ENCODE peak calls at places on chromosomes 4 and X, in eight cellular contexts. D is sigmoid colon, I is K562, W is neural crest cell, X is AG04450, Y is RWPE1, G is foreskin keratinocyte, R is OCI-LY7. M is an unnamed sample.

GRCh38 chr4:7358100-7358735 is 76.5 kb downstream of the PSAPL1 start:
- DNase-seq in I (no peak), D (peak; percentile 76), X (peak; percentile 65), Y (peak; percentile 67), R (no peak), W (no peak), G (peak; percentile 54), M (no peak)

GRCh38 chr4:184768296-184768695 is 34.4 kb upstream of the CENPU start:
- DNase-seq in G (no peak), R (no peak), X (no peak), W (no peak), D (no peak), Y (no peak), I (no peak), M (no peak)

GRCh38 chr4:151940290-151940689 is 179.5 kb upstream of the GATB start:
- DNase-seq in R (no peak), G (no peak), I (no peak), D (no peak), Y (no peak), X (no peak), W (no peak), M (no peak)

GRCh38 chr4:111802191-111802590 is 343.1 kb upstream of the FAM241A start:
- DNase-seq in W (no peak), X (no peak), D (no peak), G (peak; percentile 5), R (no peak), I (no peak), Y (peak; percentile 2), M (no peak)

GRCh38 chrX:123121241-123121640 is 62.8 kb upstream of the GRIA3 start:
- DNase-seq in X (no peak), R (no peak), G (peak; percentile 1), Y (no peak), D (no peak), W (no peak), I (no peak), M (no peak)

GRCh38 chr4:154744341-154744948 is 645 bp downstream of the LRAT start:
- DNase-seq in X (no peak), D (no peak), W (no peak), R (no peak), G (no peak), Y (no peak), I (no peak), M (no peak)

GRCh38 chrX:57156397-57157049 is 19.3 kb upstream of the SPIN2A start:
- DNase-seq in I (peak; percentile 49), Y (no peak), X (no peak), D (no peak), G (no peak), W (no peak), R (peak; percentile 20), M (no peak)

GRCh38 chrX:54359408-54359807 is 1.6 kb upstream of the WNK3 start:
- DNase-seq in I (no peak), W (no peak), D (no peak), R (no peak), X (no peak), G (no peak), Y (no peak), M (no peak)

GRCh38 chr4:171162478-171162877 is 650.7 kb upstream of the GALNTL6 start:
- DNase-seq in Y (no peak), X (no peak), R (no peak), G (no peak), D (no peak), W (no peak), I (no peak), M (no peak)

GRCh38 chr4:104424368-104424921 is 70.2 kb downstream of the CXXC4 start:
- DNase-seq in Y (no peak), D (no peak), G (no peak), I (no peak), R (no peak), W (no peak), X (no peak), M (no peak)

GRCh38 chrX:132716006-132716405 is 227.2 kb upstream of the MBNL3 start:
- DNase-seq in Y (no peak), G (no peak), X (no peak), W (no peak), I (no peak), D (no peak), R (no peak), M (no peak)
- TF ChIP-seq CTCF in Y (no peak), G (peak; percentile 44), X (peak; percentile 10), W (peak; percentile 56), I (no peak), D (no peak), R (peak; percentile 65), M (no peak)

GRCh38 chrX:42686296-42686695 is 91.7 kb downstream of the PPP1R2C start:
- DNase-seq in R (no peak), G (no peak), I (no peak), X (no peak), Y (no peak), W (no peak), D (no peak), M (no peak)

GRCh38 chrX:42684062-42684461 is 93.9 kb downstream of the PPP1R2C start:
- DNase-seq in R (no peak), W (no peak), X (no peak), D (no peak), I (no peak), Y (no peak), G (no peak), M (no peak)

GRCh38 chrX:42678133-42678532 is 99.8 kb downstream of the PPP1R2C start:
- DNase-seq in X (no peak), R (peak; percentile 12), D (no peak), Y (no peak), W (no peak), G (no peak), I (no peak), M (no peak)

GRCh38 chrX:42680651-42681050 is 97.3 kb downstream of the PPP1R2C start:
- DNase-seq in G (no peak), I (no peak), W (no peak), X (no peak), D (no peak), Y (no peak), R (peak; percentile 27), M (no peak)
- TF ChIP-seq CTCF in G (no peak), I (no peak), W (no peak), X (no peak), D (no peak), Y (no peak), R (peak; percentile 26), M (no peak)

DNA sequence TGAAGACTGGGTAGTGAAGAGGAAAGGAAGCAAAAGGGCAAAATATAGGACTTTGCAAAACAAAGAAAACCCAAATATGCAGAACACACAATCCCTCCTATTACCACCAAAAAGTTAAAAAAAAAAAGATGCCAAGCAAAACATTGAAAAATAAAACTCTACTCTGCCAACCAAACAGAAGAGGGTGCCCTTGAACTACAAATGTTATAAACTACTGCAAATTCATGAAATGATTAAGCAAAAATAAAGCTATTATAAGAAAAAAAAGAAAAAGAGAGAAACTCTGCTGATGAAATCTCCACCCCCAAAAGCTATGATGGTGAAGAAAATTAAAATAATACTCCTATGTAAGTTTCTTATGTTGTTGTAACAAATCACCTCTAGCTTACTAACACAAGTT is 168.5 kb upstream of the STK26 start:
- DNase-seq in X (no peak), R (no peak), G (no peak), W (no peak), I (peak; percentile 16), D (no peak), Y (no peak), M (no peak)
- TF ChIP-seq CTCF in X (no peak), R (peak; percentile 55), G (peak; percentile 50), W (peak; percentile 64), I (peak; percentile 15), D (no peak), Y (no peak), M (no peak)

GRCh38 chr4:88630756-88631155 is 38.5 kb downstream of the HERC3 start:
- DNase-seq in D (no peak), I (no peak), G (peak; percentile 45), R (no peak), X (peak; percentile 18), Y (peak; percentile 65), W (no peak), M (no peak)
- TF ChIP-seq CTCF in D (no peak), I (no peak), G (no peak), R (no peak), X (no peak), Y (no peak), W (no peak), M (no peak)

DNA sequence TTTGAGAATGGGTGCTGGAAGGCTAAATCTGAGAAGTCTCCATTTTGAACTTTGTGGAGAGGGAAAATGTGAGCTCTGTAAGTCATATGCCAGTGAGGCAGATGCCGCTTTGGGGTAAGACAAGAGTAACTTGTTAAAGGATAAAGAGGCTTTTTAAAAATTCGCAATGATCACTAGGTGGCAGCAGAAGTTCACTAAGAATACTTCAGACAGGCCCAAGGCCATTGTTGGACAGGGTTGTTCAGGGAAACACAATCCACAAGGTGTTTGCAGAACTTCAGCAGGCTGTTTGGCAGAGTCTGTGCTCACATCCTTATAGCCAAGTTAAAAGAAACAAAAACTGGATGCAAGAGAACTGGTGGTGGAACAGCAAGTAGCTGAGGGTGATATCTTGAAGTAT is 13.7 kb upstream of the PIGA start:
- DNase-seq in Y (peak; percentile 11), I (peak; percentile 69), X (peak; percentile 53), D (no peak), G (peak; percentile 5), W (peak; percentile 48), R (peak; percentile 61), M (peak; percentile 23)
- TF ChIP-seq CTCF in Y (peak; percentile 54), I (peak; percentile 57), X (peak; percentile 52), D (peak; percentile 12), G (peak; percentile 65), W (peak; percentile 78), R (peak; percentile 70), M (peak; percentile 15)

DNA sequence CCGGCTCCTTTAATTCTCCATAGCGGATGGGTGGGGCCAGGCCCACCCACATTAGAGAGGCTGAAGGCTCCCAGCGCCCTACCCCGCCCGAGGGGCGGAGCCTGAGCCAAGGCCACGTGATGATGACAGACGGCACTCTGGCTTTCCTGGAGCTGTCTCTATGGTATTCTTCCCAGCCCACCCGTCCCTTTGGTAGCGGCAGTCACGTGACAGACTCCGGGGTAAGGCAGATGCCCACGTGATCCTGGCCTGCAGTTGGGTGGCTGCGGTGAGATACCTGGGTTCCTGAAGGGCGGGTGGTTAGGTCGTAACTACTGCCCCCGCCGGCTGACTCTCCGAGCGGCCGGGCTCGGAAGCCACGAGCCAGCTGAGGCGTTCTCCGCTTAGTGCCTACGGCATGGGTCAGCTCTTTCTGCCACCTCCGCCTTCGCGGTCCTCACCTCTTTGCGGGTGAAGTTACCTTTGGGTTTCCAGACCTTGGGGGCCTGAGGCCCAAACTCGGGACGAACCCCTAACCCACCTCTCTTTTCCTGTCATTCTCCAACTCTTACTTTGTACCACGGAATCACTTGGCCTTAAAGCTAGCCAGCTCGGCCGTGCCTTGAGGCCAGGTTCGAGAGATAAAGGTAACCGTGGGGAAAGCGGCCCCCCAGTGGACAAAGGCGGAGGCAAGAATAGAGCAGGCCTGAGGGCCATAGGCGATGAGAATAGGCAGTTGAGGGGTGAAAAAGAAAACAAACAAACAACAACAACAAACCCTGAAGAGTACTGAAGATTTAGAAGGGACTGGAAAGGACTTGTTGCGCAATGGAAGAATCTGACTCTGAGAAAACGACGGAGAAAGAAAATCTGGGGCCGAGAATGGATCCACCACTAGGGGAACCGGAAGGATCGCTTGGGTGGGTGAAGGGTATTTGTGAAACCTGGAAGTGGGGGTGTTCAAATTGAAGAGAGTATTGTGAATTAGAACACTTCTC is at the start of gene RRAGB:
- DNase-seq in R (peak; percentile 94), W (peak; percentile 67), G (peak; percentile 84), D (peak; percentile 97), Y (peak; percentile 94), X (peak; percentile 77), I (peak; percentile 92), M (peak; percentile 88)
- TF ChIP-seq CTCF in R (peak; percentile 83), W (peak; percentile 68), G (peak; percentile 62), D (peak; percentile 45), Y (peak; percentile 68), X (peak; percentile 63), I (peak; percentile 65), M (peak; percentile 52)

GRCh38 chrX:76127341-76127740 is 45.5 kb upstream of the PBDC1 start:
- DNase-seq in X (no peak), G (no peak), I (peak; percentile 2), Y (no peak), W (no peak), D (no peak), R (peak; percentile 12), M (no peak)
- TF ChIP-seq CTCF in X (peak; percentile 12), G (no peak), I (no peak), Y (no peak), W (no peak), D (no peak), R (peak; percentile 47), M (peak; percentile 2)

M was measured in GM10248.